ENCODE peak calls at places on chromosome 6, in nine cellular contexts. R is HuH-7.5; Z is CD8-positive, alpha-beta memory T cell; J is effector memory CD8-positive, alpha-beta T cell; I is HCT116; W is RPMI7951; C is progenitor cell of endocrine pancreas; F is HCEC 1CT; S is amygdala. V is an unnamed sample.

GRCh38 chr6:139291813-139292619 is at the start of gene TXLNB:
- DNase-seq in R (no peak), Z (peak), J (peak), I (peak), W (peak), C (no peak), F (peak), S (peak), V (peak)

GRCh38 chr6:134523051-134523450 is 205.1 kb upstream of the SGK1 start:
- DNase-seq in R (no peak), Z (no peak), J (no peak), I (no peak), W (no peak), C (no peak), F (no peak), S (no peak), V (no peak)

GRCh38 chr6:14451594-14452374 is 334.2 kb downstream of the CD83 start:
- DNase-seq in R (no peak), Z (no peak), J (no peak), I (no peak), W (no peak), C (no peak), F (no peak), S (no peak), V (no peak)

GRCh38 chr6:33823806-33824205 is 20.0 kb upstream of the MLN start:
- DNase-seq in R (no peak), Z (no peak), J (no peak), I (no peak), W (no peak), C (no peak), F (no peak), S (no peak), V (no peak)

GRCh38 chr6:3135668-3136297 is 17.3 kb downstream of the BPHL start:
- DNase-seq in R (no peak), Z (no peak), J (no peak), I (no peak), W (no peak), C (no peak), F (no peak), S (no peak), V (no peak)

GRCh38 chr6:21885532-21886089 is 292.1 kb downstream of the SOX4 start:
- DNase-seq in R (no peak), Z (no peak), J (no peak), I (no peak), W (peak), C (peak), F (peak), S (peak), V (no peak)

GRCh38 chr6:169896826-169897456 is 145.5 kb downstream of the ERMARD start:
- DNase-seq in R (no peak), Z (no peak), J (no peak), I (no peak), W (no peak), C (no peak), F (no peak), S (no peak), V (no peak)

GRCh38 chr6:14549319-14549770 is 431.8 kb downstream of the CD83 start:
- DNase-seq in R (no peak), Z (no peak), J (no peak), I (no peak), W (no peak), C (no peak), F (no peak), S (peak), V (no peak)

GRCh38 chr6:79296211-79296610 is 61.7 kb upstream of the HMGN3 start:
- DNase-seq in R (no peak), Z (no peak), J (no peak), I (no peak), W (no peak), C (no peak), F (no peak), S (no peak), V (no peak)

GRCh38 chr6:41780623-41781301 is at the start of gene PRICKLE4:
- DNase-seq in R (peak), Z (no peak), J (no peak), I (no peak), W (peak), C (no peak), F (peak), S (no peak), V (no peak)

GRCh38 chr6:5471044-5471443 is 209.7 kb downstream of the FARS2 start:
- DNase-seq in R (peak), Z (peak), J (peak), I (peak), W (peak), C (peak), F (peak), S (peak), V (peak)

GRCh38 chr6:113564401-113565161 is 292.6 kb upstream of the MARCKS start:
- DNase-seq in R (peak), Z (peak), J (no peak), I (no peak), W (peak), C (peak), F (peak), S (peak), V (no peak)

GRCh38 chr6:23137596-23137995 is 568.2 kb downstream of the HDGFL1 start:
- DNase-seq in R (no peak), Z (no peak), J (no peak), I (no peak), W (no peak), C (no peak), F (no peak), S (no peak), V (no peak)